ENCODE peak calls at places on chromosomes 5 and 9, in four cellular contexts. T, E, B and R are unnamed samples.

GRCh38 chr5:178527458-178528307 is 62.5 kb downstream of the COL23A1 start:
- DNase-seq in B (no peak), T (no peak), E (no peak), R (no peak)

GRCh38 chr5:98050583-98050982 is 722.9 kb upstream of the RGMB start:
- DNase-seq in E (peak; percentile 56), T (no peak), B (no peak), R (peak; percentile 44)

GRCh38 chr9:73969936-73970335 is 527.2 kb upstream of the RORB start:
- DNase-seq in B (no peak), E (no peak), T (no peak), R (no peak)

GRCh38 chr5:82785941-82786340 is 291.3 kb downstream of the TMEM167A start:
- DNase-seq in T (no peak), B (no peak), E (no peak), R (no peak)

GRCh38 chr5:133489632-133490031 is 122.7 kb downstream of the FSTL4 start:
- DNase-seq in E (no peak), B (no peak), T (no peak), R (peak; percentile 67)

GRCh38 chr9:73906671-73907070 is 590.5 kb upstream of the RORB start:
- DNase-seq in E (no peak), T (no peak), B (no peak), R (no peak)

GRCh38 chr9:17742065-17742464 is 163.2 kb downstream of the SH3GL2 start:
- DNase-seq in B (no peak), E (no peak), T (peak; percentile 68), R (peak; percentile 86)

GRCh38 chr9:125971895-125972729 is 224.9 kb downstream of the PBX3 start:
- DNase-seq in E (no peak), B (no peak), T (no peak), R (peak; percentile 12)

GRCh38 chr9:33517373-33517772 is 6.7 kb upstream of the ANKRD18B start:
- DNase-seq in B (no peak), T (no peak), E (peak; percentile 60), R (peak; percentile 29)

GRCh38 chr5:113578091-113578490 is 64.6 kb downstream of the YTHDC2 start:
- DNase-seq in T (no peak), B (no peak), E (no peak), R (no peak)

GRCh38 chr5:67795781-67796477 is 419.6 kb upstream of the PIK3R1 start:
- DNase-seq in B (no peak), E (no peak), T (no peak), R (no peak)

GRCh38 chr5:135341021-135341666 is 57.9 kb downstream of the MACROH2A1 start:
- DNase-seq in E (no peak), B (no peak), T (no peak), R (no peak)

GRCh38 chr9:16039103-16039987 is 486.5 kb downstream of the CCDC171 start:
- DNase-seq in E (peak; percentile 51), T (peak; percentile 39), B (peak; percentile 86), R (peak; percentile 86)

GRCh38 chr9:121085661-121086060 is 10.9 kb downstream of the CNTRL start:
- DNase-seq in T (no peak), E (peak; percentile 61), B (no peak), R (no peak)

GRCh38 chr9:91740713-91741112 is 209.3 kb downstream of the ROR2 start:
- DNase-seq in B (no peak), T (no peak), E (peak; percentile 88), R (peak; percentile 32)

GRCh38 chr9:113164536-113165300 is 13.9 kb downstream of the SLC31A2 start:
- DNase-seq in E (peak; percentile 58), T (no peak), B (no peak), R (peak; percentile 30)

GRCh38 chr5:178069909-178070308 is 43.4 kb upstream of the N4BP3 start:
- DNase-seq in E (peak; percentile 26), B (peak; percentile 83), T (peak; percentile 76), R (peak; percentile 79)

GRCh38 chr5:125209650-125210049 is 463.2 kb upstream of the ZNF608 start:
- DNase-seq in E (no peak), B (no peak), T (no peak), R (no peak)

GRCh38 chr5:91401175-91401574 is 18.1 kb upstream of the ARRDC3 start:
- DNase-seq in T (no peak), E (peak; percentile 35), B (no peak), R (no peak)

GRCh38 chr5:103305829-103306228 is 47.3 kb downstream of the MACIR start:
- DNase-seq in T (no peak), E (peak; percentile 0), B (no peak), R (peak; percentile 12)

GRCh38 chr9:104991144-104991953 is 63.4 kb upstream of the ABCA1 start:
- DNase-seq in B (peak; percentile 85), T (peak; percentile 81), E (peak; percentile 82), R (peak; percentile 90)

GRCh38 chr5:57302643-57303042 is 128.8 kb downstream of the GPBP1 start:
- DNase-seq in T (no peak), B (no peak), E (peak; percentile 67), R (peak; percentile 12)

GRCh38 chr9:8552732-8553131 is 753.2 kb upstream of the DMAC1 start:
- DNase-seq in E (no peak), B (no peak), T (no peak), R (no peak)

GRCh38 chr5:131610198-131611063 is 24.6 kb downstream of the RAPGEF6 start:
- DNase-seq in B (no peak), T (no peak), E (peak; percentile 95), R (peak; percentile 74)

GRCh38 chr5:131609774-131610173 is 25.3 kb downstream of the RAPGEF6 start:
- DNase-seq in E (peak; percentile 61), B (no peak), T (no peak), R (no peak)

GRCh38 chr5:131611064-131611381 is 24.0 kb downstream of the RAPGEF6 start:
- DNase-seq in B (no peak), E (no peak), T (no peak), R (no peak)

GRCh38 chr5:131615953-131616352 is 19.1 kb downstream of the RAPGEF6 start:
- DNase-seq in E (no peak), B (no peak), T (no peak), R (no peak)

DNA sequence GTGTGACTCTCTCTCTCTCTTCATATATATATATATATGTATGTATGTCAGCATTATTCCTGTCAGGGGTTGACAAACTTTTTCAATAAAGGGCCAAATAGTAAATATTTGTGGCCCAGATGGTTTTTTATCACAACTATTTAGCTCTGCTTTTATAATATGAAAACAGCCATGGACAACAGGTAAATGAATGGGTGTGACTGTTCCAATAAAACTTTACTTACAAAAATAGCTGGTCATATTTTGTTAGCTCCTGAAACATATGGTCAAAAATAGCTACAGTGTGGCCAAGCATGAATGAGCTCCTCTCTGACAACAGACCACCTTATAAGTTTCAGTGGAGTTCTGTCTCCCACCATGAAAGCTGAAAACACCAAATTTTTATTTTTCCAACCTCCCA is 21.6 kb downstream of the RAPGEF6 start:
- DNase-seq in T (no peak), E (no peak), B (no peak), R (no peak)
- H2AK5ac ChIP-seq in T (no peak overlapping the region), E (no peak overlapping the region), B (no peak overlapping the region), R (no peak overlapping the region)

DNA sequence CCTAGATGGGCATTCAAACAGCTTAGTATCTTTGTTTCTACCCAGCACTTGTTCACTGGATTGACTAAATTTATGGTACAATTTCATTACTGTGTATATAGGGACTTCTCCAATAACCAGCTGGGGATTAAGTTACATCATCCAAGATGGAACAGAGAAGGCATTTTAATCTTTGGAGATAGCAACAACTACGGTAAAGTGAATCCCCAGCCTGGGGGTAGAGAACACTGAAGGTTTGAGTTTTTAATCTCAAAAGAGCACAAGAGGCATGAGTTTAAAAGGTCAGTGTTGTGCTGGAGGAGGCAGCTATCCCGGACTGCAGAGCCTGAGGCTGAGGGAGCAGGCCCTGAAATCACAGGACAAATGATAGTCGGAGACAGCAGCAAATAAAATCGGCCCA is 28.6 kb downstream of the DDX31 start:
- DNase-seq in T (no peak), B (no peak), E (no peak), R (no peak)
- H4K5ac ChIP-seq in T (no peak overlapping the region), B (no peak overlapping the region), E (no peak overlapping the region), R (no peak overlapping the region)

DNA sequence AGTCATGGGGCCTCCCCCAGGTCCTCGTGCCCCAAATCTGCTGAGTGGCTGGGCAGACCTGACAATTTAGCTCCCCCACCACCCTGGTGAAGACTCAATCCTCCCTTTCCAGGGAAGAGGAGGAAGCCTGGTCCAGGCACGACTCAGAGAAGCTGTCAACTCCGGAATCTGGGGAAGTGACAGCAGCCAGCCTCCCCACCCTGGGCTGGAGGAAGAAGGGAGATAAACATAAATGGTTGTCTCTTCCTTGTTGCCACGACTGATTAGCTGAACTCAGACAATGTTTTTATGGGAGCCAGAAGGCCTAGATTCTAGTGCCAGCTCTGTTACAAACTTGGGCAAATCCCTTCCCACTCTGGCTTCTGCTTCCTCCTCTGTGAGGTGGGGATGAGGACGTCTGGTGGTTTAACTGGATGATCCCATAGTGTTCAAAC is 15.4 kb downstream of the CCDC69 start:
- DNase-seq in E (no peak), T (no peak), B (no peak), R (no peak)
- H3K9ac ChIP-seq in E (no peak overlapping the region), T (no peak overlapping the region), B (no peak overlapping the region), R (no peak overlapping the region)

GRCh38 chr5:157903117-157903450 is 44.1 kb upstream of the CLINT1 start:
- DNase-seq in T (no peak), E (peak; percentile 19), B (no peak), R (no peak)

GRCh38 chr5:157907479-157907878 is 48.5 kb upstream of the CLINT1 start:
- DNase-seq in E (no peak), B (no peak), T (no peak), R (no peak)

GRCh38 chr5:157908459-157908858 is 49.5 kb upstream of the CLINT1 start:
- DNase-seq in E (no peak), T (no peak), B (no peak), R (no peak)

GRCh38 chr5:157900644-157901043 is 41.7 kb upstream of the CLINT1 start:
- DNase-seq in E (no peak), B (no peak), T (no peak), R (no peak)

GRCh38 chr5:157902440-157903116 is 43.6 kb upstream of the CLINT1 start:
- DNase-seq in B (no peak), T (no peak), E (no peak), R (no peak)
- H2AK5ac ChIP-seq in B (no peak overlapping the region), T (no peak overlapping the region), E (no peak overlapping the region), R (no peak overlapping the region)

DNA sequence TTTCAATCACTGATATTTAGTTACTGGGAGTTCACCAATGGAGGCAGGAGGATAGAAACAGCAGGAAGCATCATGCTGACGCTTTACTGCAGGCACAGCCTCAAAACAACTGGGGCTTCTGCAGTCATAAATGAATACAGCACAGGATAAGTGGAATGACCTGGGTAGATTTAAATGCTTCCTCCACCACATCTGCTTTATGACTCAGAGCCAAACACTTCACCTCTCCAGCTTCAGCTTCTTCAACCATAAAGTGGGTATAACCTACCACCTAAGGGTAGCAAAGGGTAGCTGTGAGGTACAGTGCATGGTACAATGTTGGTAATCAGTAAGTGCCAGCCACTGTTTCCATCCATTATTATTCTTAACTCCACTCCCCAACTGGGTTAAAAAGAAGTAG is 28.4 kb downstream of the RASEF start:
- DNase-seq in T (no peak), E (peak; percentile 43), B (no peak), R (no peak)
- H4K5ac ChIP-seq in T (no peak overlapping the region), E (no peak overlapping the region), B (no peak overlapping the region), R (no peak overlapping the region)